ENCODE peak calls at places on chromosome 21, in five cellular contexts. R is coronary artery, F is right lobe of liver, E is fibroblast of villous mesenchyme, G is choroid plexus epithelial cell. U is an unnamed sample.

GRCh38 chr21:42983102-42983501 is 8.7 kb downstream of the PKNOX1 start:
- DNase-seq in R (no peak), F (no peak), E (no peak), G (no peak), U (no peak)

GRCh38 chr21:36964832-36965719 is 1.4 kb downstream of the HLCS start:
- DNase-seq in R (no peak), F (no peak), E (no peak), G (no peak), U (no peak)

GRCh38 chr21:38165466-38166213 is 91.2 kb upstream of the KCNJ15 start:
- DNase-seq in R (no peak), F (no peak), E (peak), G (peak), U (peak)

GRCh38 chr21:29786509-29786908 is 153.3 kb downstream of the GRIK1 start:
- DNase-seq in R (no peak), F (no peak), E (no peak), G (no peak), U (no peak)

GRCh38 chr21:42515708-42516502 is 2.3 kb downstream of the SLC37A1 start:
- DNase-seq in R (peak), F (no peak), E (no peak), G (no peak), U (no peak)

GRCh38 chr21:28113718-28114117 is 879.0 kb downstream of the LTN1 start:
- DNase-seq in R (no peak), F (no peak), E (no peak), G (no peak), U (no peak)

GRCh38 chr21:41054206-41054605 is 113.8 kb upstream of the BACE2 start:
- DNase-seq in R (no peak), F (no peak), E (no peak), G (no peak), U (no peak)

GRCh38 chr21:27290020-27290419 is 323.1 kb upstream of the ADAMTS5 start:
- DNase-seq in R (no peak), F (no peak), E (no peak), G (no peak), U (no peak)

GRCh38 chr21:38219049-38219628 is 37.7 kb upstream of the KCNJ15 start:
- DNase-seq in R (no peak), F (peak), E (peak), G (peak), U (peak)

GRCh38 chr21:43193651-43194302 is 25.0 kb downstream of the CRYAA start:
- DNase-seq in R (peak), F (peak), E (peak), G (peak), U (peak)

GRCh38 chr21:33132054-33132453 is 62.1 kb downstream of the OLIG1 start:
- DNase-seq in R (no peak), F (no peak), E (no peak), G (no peak), U (no peak)
- TF ChIP-seq CTCF in R (no peak), F (peak), E (no peak), G (peak), U (no peak)

DNA sequence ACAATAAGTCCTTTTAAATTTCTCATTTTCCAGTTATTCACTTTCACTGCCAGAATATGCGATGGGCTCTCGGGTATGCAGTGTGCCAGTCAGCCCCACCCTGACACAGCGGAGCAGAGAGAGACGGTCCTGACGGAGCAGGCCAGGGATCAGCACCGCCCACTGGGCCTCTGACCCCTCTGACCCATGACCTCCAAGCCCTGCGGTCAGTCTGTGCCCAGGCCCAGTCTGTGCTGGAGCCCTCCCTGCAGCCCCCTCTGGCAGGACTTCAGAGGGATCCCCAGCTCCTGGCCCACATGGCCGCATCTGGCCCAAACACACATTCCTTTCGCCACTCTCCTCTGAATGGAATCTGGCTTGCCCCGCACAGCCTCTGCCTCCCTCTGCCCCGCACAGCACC is 43.5 kb upstream of the COL6A2 start:
- DNase-seq in R (no peak), F (peak), E (peak), G (no peak), U (peak)
- H3K4me3 ChIP-seq in R (peak), F (no peak), E (no peak), G (no peak), U (no peak)

GRCh38 chr21:35648512-35648911 is 411.8 kb downstream of the SETD4 start:
- DNase-seq in R (no peak), F (peak), E (no peak), G (no peak), U (no peak)
- TF ChIP-seq CTCF in R (no peak), F (no peak), E (no peak), G (no peak), U (no peak)

GRCh38 chr21:46482225-46482845 is 23.6 kb downstream of the DIP2A start:
- DNase-seq in R (no peak), F (no peak), E (no peak), G (no peak), U (no peak)
- H3K4me3 ChIP-seq in R (no peak), F (no peak), E (no peak), G (no peak), U (no peak)

GRCh38 chr21:44456207-44456914 is 1.1 kb downstream of the LRRC3 start:
- DNase-seq in R (no peak), F (peak), E (no peak), G (no peak), U (no peak)

GRCh38 chr21:44454058-44454457 is 1.3 kb upstream of the LRRC3 start:
- DNase-seq in R (no peak), F (no peak), E (no peak), G (no peak), U (no peak)

GRCh38 chr21:44454747-44455523 is at the start of gene LRRC3:
- DNase-seq in R (peak), F (peak), E (peak), G (peak), U (peak)

GRCh38 chr21:44456915-44457736 is 1.8 kb downstream of the LRRC3 start:
- DNase-seq in R (no peak), F (peak), E (no peak), G (no peak), U (no peak)

DNA sequence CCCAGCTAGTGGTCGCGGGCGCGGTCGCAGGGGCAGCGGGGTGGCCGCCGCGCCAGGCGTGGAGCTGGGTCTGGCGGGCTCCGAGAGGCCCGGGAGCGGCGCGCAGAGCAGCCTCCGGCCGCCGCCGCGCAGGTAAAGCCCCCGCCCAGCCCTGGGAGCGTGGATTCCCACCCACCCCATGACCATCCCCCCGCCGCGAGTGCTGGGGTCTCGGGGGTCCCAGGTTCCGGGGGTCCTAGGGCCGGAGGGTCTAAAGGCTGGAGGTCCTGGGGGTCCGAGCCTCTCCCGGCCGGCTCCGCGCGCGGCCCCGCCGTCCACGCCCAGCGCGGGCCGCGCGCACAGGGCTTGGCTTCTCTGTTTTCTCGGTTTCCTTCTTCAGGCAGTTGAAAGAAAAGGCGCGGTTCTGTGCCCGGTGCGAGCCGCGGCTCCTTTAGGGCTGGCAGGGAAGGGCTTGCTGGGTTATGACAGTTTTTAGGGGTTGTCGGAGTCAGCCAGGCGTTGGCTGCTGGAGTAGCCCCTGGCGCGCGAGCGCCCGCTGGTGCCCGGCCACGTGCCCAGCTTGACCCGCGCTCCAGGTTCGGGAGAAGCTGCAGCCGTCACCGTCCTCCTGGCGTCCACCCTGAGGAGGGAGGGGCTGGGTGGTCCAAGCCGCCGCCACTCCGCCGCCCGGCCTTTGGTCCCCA is 355 bp downstream of the LRRC3 start:
- DNase-seq in R (no peak), F (peak), E (peak), G (peak), U (peak)
- TF ChIP-seq CTCF in R (no peak), F (peak), E (no peak), G (no peak), U (peak)